ENCODE peak calls at places on chromosomes 5 and 9, in six cellular contexts. W, E, S, V, F and O are unnamed samples.

GRCh38 chr9:133239533-133240090 is 30.6 kb upstream of the OBP2B start:
- DNase-seq in F (no peak), E (no peak), V (no peak), W (no peak), S (no peak), O (no peak)

GRCh38 chr9:120643096-120643495 is 63.1 kb upstream of the CDK5RAP2 start:
- DNase-seq in S (no peak), F (no peak), V (no peak), W (no peak), E (no peak), O (no peak)

GRCh38 chr9:136341769-136342168 is 14.4 kb downstream of the GPSM1 start:
- DNase-seq in F (no peak), W (no peak), V (no peak), E (no peak), S (no peak), O (no peak)

GRCh38 chr5:118778951-118779350 is 209.4 kb downstream of the DTWD2 start:
- DNase-seq in W (no peak), S (no peak), V (no peak), F (no peak), E (no peak), O (no peak)

GRCh38 chr5:37553720-37554402 is 174.7 kb downstream of the WDR70 start:
- DNase-seq in S (no peak), V (no peak), E (no peak), W (no peak), F (no peak), O (peak)

GRCh38 chr9:133371261-133371711 is 4.6 kb downstream of the SURF4 start:
- DNase-seq in V (no peak), F (no peak), W (no peak), S (peak), E (no peak), O (no peak)

GRCh38 chr9:74711371-74711770 is 176.3 kb downstream of the TRPM6 start:
- DNase-seq in F (no peak), E (no peak), V (no peak), S (no peak), W (no peak), O (no peak)

GRCh38 chr5:110054240-110054639 is 364.5 kb downstream of the MAN2A1 start:
- DNase-seq in F (peak), V (no peak), S (no peak), E (no peak), W (no peak), O (peak)

GRCh38 chr9:131180454-131180853 is 55.1 kb downstream of the NUP214 start:
- DNase-seq in S (no peak), E (no peak), V (no peak), W (no peak), F (no peak), O (peak)

GRCh38 chr5:77312411-77312810 is 101.9 kb downstream of the PDE8B start:
- DNase-seq in E (no peak), F (no peak), S (no peak), V (no peak), W (no peak), O (peak)

DNA sequence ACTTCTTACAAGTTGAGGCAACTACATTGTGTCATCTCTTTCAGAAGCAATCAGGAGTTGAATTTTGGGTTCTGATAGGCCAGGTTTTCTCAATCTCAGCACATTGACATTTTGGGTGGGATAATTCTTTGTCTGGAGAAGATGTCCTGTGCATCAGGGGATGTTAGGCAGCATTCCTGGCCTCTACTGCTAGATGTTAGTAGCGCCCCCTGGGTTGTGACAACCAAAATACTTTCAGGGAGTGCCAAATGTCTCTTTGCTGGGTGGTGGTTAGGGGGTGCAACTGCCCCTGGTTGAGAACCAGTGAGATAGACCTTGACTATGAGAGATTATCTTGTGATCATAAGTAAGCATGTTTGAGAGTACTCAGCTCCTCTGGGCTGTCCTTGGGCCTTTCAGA is 164.3 kb upstream of the KLF9 start:
- DNase-seq in S (no peak), E (no peak), V (no peak), W (no peak), F (no peak), O (no peak)
- TF ChIP-seq CTCF in S (no peak), E (no peak), V (peak), W (no peak), F (no peak), O (no peak)

GRCh38 chr9:20357207-20357503 is 265.1 kb downstream of the MLLT3 start:
- DNase-seq in F (no peak), S (no peak), W (no peak), E (no peak), V (no peak), O (peak)
- H3K4me3 ChIP-seq in F (no peak), S (no peak), W (no peak), E (no peak), V (no peak), O (no peak)

GRCh38 chr5:135186662-135187522 is 152.9 kb upstream of the PITX1 start:
- DNase-seq in E (no peak), S (no peak), F (no peak), V (no peak), W (peak), O (peak)
- TF ChIP-seq CTCF in E (no peak), S (no peak), F (no peak), V (no peak), W (no peak), O (peak)

DNA sequence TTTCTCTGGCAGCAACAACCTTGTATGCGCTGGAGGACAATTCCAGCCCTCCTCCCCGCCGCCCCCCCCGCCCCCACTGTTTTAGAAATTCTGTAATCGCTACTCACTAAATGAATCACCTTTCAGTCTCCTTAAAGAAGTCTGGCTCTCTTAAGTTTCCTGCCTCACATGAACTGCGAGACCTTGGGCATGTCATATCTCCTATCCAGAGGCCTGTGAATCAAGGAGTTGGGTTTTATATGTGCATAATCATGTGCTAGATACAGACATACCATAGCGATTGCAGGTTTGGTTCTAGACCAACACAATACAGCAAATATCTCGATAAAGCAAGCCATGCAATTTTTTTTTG is 332 bp upstream of the DMAC1 start:
- DNase-seq in E (no peak), S (no peak), W (no peak), V (no peak), F (no peak), O (no peak)
- H3K4me3 ChIP-seq in E (peak), S (peak), W (peak), V (peak), F (peak), O (peak)